ENCODE peak calls at places on chromosomes 13 and 19, in eight cellular contexts. G is hypothalamus; Z is GM04503; T is cardiac fibroblast; M is endothelial cell; Y is GM23338; R is stimulated activated naive CD8-positive, alpha-beta T cell treated with anti-CD3 and anti-CD28 coated beads, Interleukin-15, amount 100 ng/mL, for 72 hours; V is EL. I is an unnamed sample.

GRCh38 chr19:15323496-15324235 is 8.7 kb downstream of the BRD4 start:
- DNase-seq in M (no peak), T (peak; percentile 73), V (peak; percentile 41), R (no peak), G (no peak), Z (no peak), Y (no peak), I (peak; percentile 25)

GRCh38 chr13:40503966-40504591 is 162.4 kb downstream of the FOXO1 start:
- DNase-seq in M (no peak), V (peak; percentile 86), T (peak; percentile 96), G (no peak), Y (peak; percentile 37), R (no peak), Z (peak; percentile 13), I (peak; percentile 98)

GRCh38 chr13:90272356-90272755 is 1075.1 kb upstream of the MIR17HG start:
- DNase-seq in G (no peak), Y (no peak), V (peak; percentile 15), M (no peak), T (peak; percentile 89), R (no peak), Z (peak; percentile 3), I (peak; percentile 51)

GRCh38 chr19:2120821-2121220 is 24.1 kb downstream of the IZUMO4 start:
- DNase-seq in M (no peak), G (no peak), T (no peak), Y (no peak), V (no peak), Z (no peak), R (no peak), I (no peak)

GRCh38 chr13:26457212-26457611 is 100.3 kb upstream of the WASF3 start:
- DNase-seq in Y (no peak), T (peak; percentile 48), M (no peak), V (peak; percentile 89), R (no peak), Z (no peak), G (no peak), I (peak; percentile 24)

GRCh38 chr19:41575998-41576397 is at the start of gene CEACAM21:
- DNase-seq in M (no peak), Z (no peak), R (peak; percentile 65), Y (no peak), G (no peak), V (no peak), T (no peak), I (no peak)

GRCh38 chr19:41997121-41997850 is 3.3 kb upstream of the ATP1A3 start:
- DNase-seq in Z (no peak), G (no peak), R (peak; percentile 41), Y (peak; percentile 88), M (peak; percentile 74), T (peak; percentile 37), V (peak; percentile 40), I (peak; percentile 41)

GRCh38 chr13:50991624-50992610 is 82.3 kb downstream of the RNASEH2B start:
- DNase-seq in G (no peak), M (no peak), R (peak; percentile 40), T (no peak), V (no peak), Y (no peak), Z (no peak), I (no peak)

GRCh38 chr19:52963229-52963760 is 614 bp upstream of the ZNF816 start:
- DNase-seq in G (no peak), T (no peak), R (no peak), M (peak; percentile 26), Y (peak; percentile 53), V (no peak), Z (no peak), I (no peak)

GRCh38 chr19:10289167-10289835 is 451 bp upstream of the ICAM5 start:
- DNase-seq in T (peak; percentile 36), M (no peak), Z (no peak), R (peak; percentile 74), G (peak; percentile 11), Y (peak; percentile 93), V (peak; percentile 84), I (peak; percentile 75)